ENCODE peak calls at places on chromosomes 4 and X, in four cellular contexts. N, Z, X and V are unnamed samples.

GRCh38 chr4:89781321-89781720 is 55.6 kb downstream of the SNCA start:
- DNase-seq in Z (no peak), N (no peak), X (no peak), V (no peak)

GRCh38 chr4:159070742-159071141 is 32.1 kb upstream of the RAPGEF2 start:
- DNase-seq in N (no peak), X (no peak), Z (no peak), V (no peak)

GRCh38 chr4:25568788-25569231 is 86.8 kb upstream of the SLC34A2 start:
- DNase-seq in Z (no peak), N (no peak), X (no peak), V (no peak)

GRCh38 chr4:162075691-162076090 is 88.1 kb downstream of the FSTL5 start:
- DNase-seq in N (no peak), X (no peak), Z (no peak), V (no peak)

GRCh38 chr4:1601533-1601835 is 82.6 kb downstream of the FAM53A start:
- DNase-seq in Z (no peak), X (no peak), N (no peak), V (peak; percentile 21)

GRCh38 chr4:150547154-150547838 is 34.7 kb upstream of the MAB21L2 start:
- DNase-seq in N (no peak), X (no peak), Z (no peak), V (no peak)

GRCh38 chrX:47030339-47030738 is 47.9 kb upstream of the RGN start:
- DNase-seq in Z (peak; percentile 41), N (peak; percentile 32), X (peak; percentile 73), V (no peak)

GRCh38 chr4:115851918-115852766 is 738.7 kb upstream of the NDST4 start:
- DNase-seq in Z (peak; percentile 14), X (peak; percentile 82), N (no peak), V (peak; percentile 31)

GRCh38 chr4:138616775-138617174 is 374.6 kb upstream of the SLC7A11 start:
- DNase-seq in X (no peak), Z (no peak), N (no peak), V (no peak)

GRCh38 chr4:77488882-77489281 is 116.7 kb upstream of the CXCL13 start:
- DNase-seq in X (no peak), N (peak; percentile 6), Z (no peak), V (no peak)

GRCh38 chr4:79177388-79177787 is 148.5 kb downstream of the NAA11 start:
- DNase-seq in Z (no peak), N (no peak), X (no peak), V (no peak)

GRCh38 chr4:48071171-48071570 is 54.6 kb downstream of the NIPAL1 start:
- DNase-seq in N (no peak), X (no peak), Z (no peak), V (no peak)

GRCh38 chr4:112125416-112125815 is 19.8 kb upstream of the FAM241A start:
- DNase-seq in Z (no peak), X (no peak), N (no peak), V (no peak)

GRCh38 chr4:11532138-11532537 is 103.4 kb upstream of the HS3ST1 start:
- DNase-seq in Z (no peak), X (no peak), N (no peak), V (no peak)

GRCh38 chr4:65668201-65669007 is 1.9 kb downstream of the EPHA5 start:
- DNase-seq in N (no peak), Z (peak; percentile 8), X (peak; percentile 55), V (peak; percentile 62)

GRCh38 chrX:153703036-153703370 is 15.3 kb downstream of the SLC6A8 start:
- DNase-seq in Z (no peak), X (no peak), N (no peak), V (no peak)

GRCh38 chr4:41074227-41074626 is 140.1 kb downstream of the APBB2 start:
- DNase-seq in Z (no peak), X (no peak), N (no peak), V (no peak)

GRCh38 chr4:39133623-39134022 is 48.7 kb upstream of the WDR19 start:
- DNase-seq in Z (no peak), X (no peak), N (no peak), V (no peak)

GRCh38 chr4:166222271-166222670 is 349.2 kb downstream of the TLL1 start:
- DNase-seq in Z (no peak), X (no peak), N (no peak), V (no peak)

GRCh38 chrX:10769165-10769564 is 148.8 kb upstream of the MID1 start:
- DNase-seq in Z (peak; percentile 36), N (no peak), X (peak; percentile 44), V (no peak)

DNA sequence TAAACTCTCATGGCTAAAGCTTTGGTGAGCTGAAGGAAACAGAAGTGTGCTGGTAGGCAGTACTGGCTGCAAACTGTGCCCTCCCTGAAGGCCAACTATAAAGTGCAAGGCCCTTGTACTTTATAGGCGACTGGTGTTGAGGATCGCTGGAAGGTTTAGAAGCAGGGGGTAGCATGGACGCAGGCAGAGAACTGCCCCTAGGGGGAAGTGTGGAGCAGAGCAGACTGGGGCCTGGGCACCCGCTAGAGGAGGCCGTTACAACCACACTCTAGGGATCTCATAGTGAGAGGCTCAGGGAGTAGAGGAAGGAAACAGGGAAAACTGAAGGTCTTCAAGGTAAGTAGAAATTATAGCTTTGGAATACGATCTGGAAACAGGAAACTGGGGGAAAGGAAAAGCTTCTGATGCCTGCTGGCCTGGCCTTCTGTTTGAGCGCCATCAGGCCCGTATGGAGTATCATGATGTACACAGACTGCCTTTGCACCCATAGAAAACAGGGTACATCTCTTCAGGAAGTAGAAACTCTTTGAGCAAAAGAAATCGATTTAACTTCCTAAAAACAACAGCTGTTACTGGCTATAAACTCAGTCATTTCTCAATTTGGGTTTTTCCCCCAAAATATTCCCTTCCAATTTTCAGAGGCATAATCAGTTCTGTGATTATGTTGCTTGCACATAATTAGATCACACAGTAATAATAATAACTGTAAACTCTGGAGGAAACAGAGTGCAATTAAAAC is 23.9 kb upstream of the TMSB4X start:
- DNase-seq in Z (peak; percentile 39), N (no peak), X (peak; percentile 55), V (peak; percentile 92)
- H3K4me3 ChIP-seq in Z (no peak overlapping the region), N (no peak overlapping the region), X (no peak overlapping the region), V (peak overlapping the region; percentile 10)

DNA sequence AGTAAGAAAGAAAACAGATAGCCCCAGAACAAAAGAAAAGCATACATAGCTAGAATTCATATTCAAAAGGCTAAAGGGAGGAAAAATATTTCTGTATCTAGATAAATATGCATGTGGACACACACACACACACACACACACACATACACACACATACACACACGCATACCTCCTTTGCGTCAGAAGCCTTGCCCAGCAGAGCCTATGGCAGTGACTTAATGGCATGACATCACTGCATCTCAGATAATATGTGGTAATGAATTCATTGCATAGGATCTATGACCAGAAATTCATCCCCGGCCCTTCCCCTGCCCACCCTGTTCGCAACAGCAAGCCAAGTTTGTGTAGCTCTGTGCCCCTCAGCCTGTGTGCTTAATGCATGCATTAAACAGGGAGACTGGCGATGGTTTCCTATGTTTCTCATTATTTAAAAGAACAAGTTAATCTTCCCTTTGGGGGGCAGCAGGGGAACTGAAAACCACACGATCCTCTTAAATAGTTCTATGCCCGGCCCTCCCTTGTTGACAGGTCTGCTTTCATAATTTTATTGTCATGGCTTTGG is 120.7 kb downstream of the NKX6-1 start:
- DNase-seq in X (no peak), Z (no peak), N (no peak), V (no peak)
- H3K27me3 ChIP-seq in X (peaks cover 12% of the 10 kb centered on the region), Z (no peaks in the 10 kb centered on the region), N (peaks cover 33% of the 10 kb centered on the region), V (no peaks in the 10 kb centered on the region)

GRCh38 chr4:142567199-142567598 is 278.9 kb downstream of the INPP4B start:
- DNase-seq in Z (no peak), X (peak; percentile 20), N (no peak), V (peak; percentile 75)

GRCh38 chr4:142567620-142568451 is 278.3 kb downstream of the INPP4B start:
- DNase-seq in N (no peak), X (no peak), Z (no peak), V (no peak)

GRCh38 chr4:142566243-142566642 is 279.9 kb downstream of the INPP4B start:
- DNase-seq in X (no peak), Z (no peak), N (no peak), V (no peak)

GRCh38 chr4:142565771-142566170 is 280.3 kb downstream of the INPP4B start:
- DNase-seq in X (no peak), Z (no peak), N (no peak), V (no peak)

DNA sequence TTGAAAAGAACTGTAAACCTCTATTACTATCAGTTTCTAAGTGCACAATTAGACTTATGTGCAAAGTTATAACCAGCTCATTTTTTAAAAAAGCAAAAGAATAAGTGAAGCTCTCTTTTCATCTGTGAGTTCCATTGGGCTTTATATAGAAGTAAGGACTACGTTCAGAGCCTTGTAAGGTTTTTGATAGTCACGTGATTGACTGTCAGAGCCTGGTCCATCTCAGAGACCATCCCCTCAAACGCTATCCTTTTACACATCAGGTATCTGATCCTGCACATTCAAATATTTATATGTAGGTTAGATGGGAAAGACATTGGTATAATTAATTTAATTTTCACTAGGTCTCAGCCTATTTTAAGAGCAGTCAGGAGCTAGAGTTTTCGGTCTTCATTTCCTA is 279.3 kb downstream of the INPP4B start:
- DNase-seq in Z (no peak), X (no peak), N (no peak), V (no peak)
- H3K4me3 ChIP-seq in Z (no peak overlapping the region), X (no peak overlapping the region), N (no peak overlapping the region), V (peak overlapping the region; percentile 2)

GRCh38 chr4:3464911-3465697 is 2.0 kb downstream of the DOK7 start:
- DNase-seq in N (no peak), X (no peak), Z (no peak), V (no peak)
- H3K27me3 ChIP-seq in N (peaks cover 34% of the 10 kb centered on the region), X (no peaks in the 10 kb centered on the region), Z (no peaks in the 10 kb centered on the region), V (peaks cover 29% of the 10 kb centered on the region)

GRCh38 chr4:6804082-6804752 is 21.7 kb downstream of the KIAA0232 start:
- DNase-seq in Z (no peak), N (no peak), X (no peak), V (no peak)
- H3K4me3 ChIP-seq in Z (no peak overlapping the region), N (no peak overlapping the region), X (no peak overlapping the region), V (no peak overlapping the region)

GRCh38 chr4:5893591-5893990 is 705 bp upstream of the CRMP1 start:
- DNase-seq in N (no peak), X (no peak), Z (no peak), V (no peak)
- H3K27me3 ChIP-seq in N (peaks cover 98% of the 10 kb centered on the region), X (peaks cover 91% of the 10 kb centered on the region), Z (peaks cover 28% of the 10 kb centered on the region), V (peaks cover 61% of the 10 kb centered on the region)